ENCODE peak calls at places on chromosome 1, in nine cellular contexts. H is HuH-7, K is cardiac septum, C is heart right ventricle, J is T-cell, P is fibroblast of pulmonary artery, Y is ureter, A is mesendoderm, R is GM23248. Q is an unnamed sample.

GRCh38 chr1:205430631-205431305 is 8.9 kb upstream of the LEMD1 start:
- DNase-seq in H (peak), K (peak), C (peak), J (peak), P (peak), Y (no peak), A (peak), R (peak), Q (no peak)

GRCh38 chr1:18091660-18092446 is 15.7 kb upstream of the IGSF21 start:
- DNase-seq in H (no peak), K (no peak), C (no peak), J (no peak), P (peak), Y (no peak), A (peak), R (peak), Q (no peak)

GRCh38 chr1:93989601-93990000 is 80.4 kb upstream of the GCLM start:
- DNase-seq in H (no peak), K (no peak), C (no peak), J (no peak), P (no peak), Y (no peak), A (no peak), R (no peak), Q (no peak)

GRCh38 chr1:179708434-179709195 is 34.5 kb upstream of the FAM163A start:
- DNase-seq in H (no peak), K (no peak), C (no peak), J (no peak), P (peak), Y (no peak), A (peak), R (no peak), Q (no peak)

GRCh38 chr1:224632381-224632871 is 16.3 kb downstream of the CNIH3 start:
- DNase-seq in H (no peak), K (no peak), C (no peak), J (no peak), P (peak), Y (no peak), A (peak), R (peak), Q (no peak)

GRCh38 chr1:9728451-9729295 is 77.1 kb downstream of the PIK3CD start:
- DNase-seq in H (no peak), K (no peak), C (no peak), J (peak), P (no peak), Y (no peak), A (no peak), R (no peak), Q (no peak)

GRCh38 chr1:235507623-235508022 is 3.4 kb upstream of the B3GALNT2 start:
- DNase-seq in H (no peak), K (no peak), C (no peak), J (no peak), P (no peak), Y (no peak), A (no peak), R (no peak), Q (no peak)

GRCh38 chr1:33331444-33332356 is 10.8 kb upstream of the A3GALT2 start:
- DNase-seq in H (no peak), K (no peak), C (no peak), J (no peak), P (no peak), Y (no peak), A (no peak), R (peak), Q (no peak)

GRCh38 chr1:33365560-33365997 is 44.7 kb upstream of the A3GALT2 start:
- DNase-seq in H (no peak), K (peak), C (peak), J (no peak), P (peak), Y (no peak), A (no peak), R (no peak), Q (no peak)

GRCh38 chr1:17161137-17161700 is 42.0 kb upstream of the PADI2 start:
- DNase-seq in H (no peak), K (no peak), C (no peak), J (no peak), P (peak), Y (peak), A (no peak), R (peak), Q (no peak)

GRCh38 chr1:206487970-206488369 is 17.7 kb downstream of the IKBKE start:
- DNase-seq in H (no peak), K (no peak), C (no peak), J (no peak), P (no peak), Y (no peak), A (no peak), R (no peak), Q (no peak)